ENCODE peak calls at places on chromosomes 13 and 19, in ten cellular contexts. L is fibroblast of the conjunctiva; J is HTR-8/SVneo; Q is HS-5; F is ascending aorta; Z is NCI-H526 treated with DMSO at 0.1 percent for 48 hours; W is body of pancreas; N is H4; X is activated T-helper 1 cell treated with anti-CD3 and anti-CD28 coated beads, Interleukin-2, amount 50 U/mL, for 16 hours; R is SK-MEL-5. M is an unnamed sample.

GRCh38 chr19:53333071-53333465 is 481 bp upstream of the ZNF845 start:
- DNase-seq in L (no peak), J (peak), Q (no peak), F (no peak), Z (peak), W (peak), N (peak), X (no peak), R (no peak), M (peak)

GRCh38 chr13:86731987-86732386 is 932.8 kb upstream of the SLITRK6 start:
- DNase-seq in L (no peak), J (no peak), Q (no peak), F (no peak), Z (no peak), W (no peak), N (no peak), X (no peak), R (no peak), M (no peak)

GRCh38 chr19:47272448-47273312 is 2.0 kb upstream of the INAFM1 start:
- DNase-seq in L (no peak), J (no peak), Q (no peak), F (no peak), Z (no peak), W (peak), N (no peak), X (peak), R (no peak), M (no peak)

GRCh38 chr19:555474-555808 is 11.6 kb downstream of the GZMM start:
- DNase-seq in L (no peak), J (no peak), Q (no peak), F (no peak), Z (no peak), W (no peak), N (no peak), X (no peak), R (no peak), M (no peak)

GRCh38 chr13:101115762-101116161 is 300.5 kb downstream of the NALCN start:
- DNase-seq in L (no peak), J (no peak), Q (no peak), F (no peak), Z (no peak), W (no peak), N (no peak), X (no peak), R (peak), M (no peak)

GRCh38 chr13:41317243-41317642 is 6.2 kb downstream of the NAA16 start:
- DNase-seq in L (no peak), J (no peak), Q (no peak), F (no peak), Z (no peak), W (no peak), N (no peak), X (no peak), R (no peak), M (no peak)

GRCh38 chr19:55980415-55980814 is 6.2 kb upstream of the NLRP5 start:
- DNase-seq in L (no peak), J (no peak), Q (no peak), F (no peak), Z (no peak), W (no peak), N (no peak), X (no peak), R (no peak), M (no peak)

GRCh38 chr13:43805681-43806128 is 18.9 kb upstream of the ENOX1 start:
- DNase-seq in L (no peak), J (no peak), Q (no peak), F (no peak), Z (no peak), W (no peak), N (no peak), X (no peak), R (peak), M (no peak)

GRCh38 chr13:48246097-48246496 is 13.1 kb downstream of the ITM2B start:
- DNase-seq in L (no peak), J (no peak), Q (no peak), F (no peak), Z (no peak), W (no peak), N (no peak), X (no peak), R (no peak), M (no peak)

GRCh38 chr19:45523642-45524256 is 16.5 kb downstream of the VASP start:
- DNase-seq in L (peak), J (peak), Q (peak), F (peak), Z (peak), W (peak), N (peak), X (peak), R (peak), M (peak)

GRCh38 chr19:19668230-19669012 is at the start of gene ZNF101:
- DNase-seq in L (peak), J (peak), Q (peak), F (peak), Z (peak), W (peak), N (peak), X (peak), R (peak), M (peak)

GRCh38 chr13:46995874-46996273 is 99.0 kb upstream of the HTR2A start:
- DNase-seq in L (no peak), J (no peak), Q (no peak), F (no peak), Z (no peak), W (no peak), N (no peak), X (no peak), R (no peak), M (no peak)

GRCh38 chr19:30718728-30719127 is 346.5 kb downstream of the ZNF536 start:
- DNase-seq in L (no peak), J (no peak), Q (no peak), F (no peak), Z (no peak), W (peak), N (no peak), X (no peak), R (no peak), M (peak)

GRCh38 chr13:97573011-97573410 is 139.0 kb downstream of the RAP2A start:
- DNase-seq in L (no peak), J (no peak), Q (no peak), F (no peak), Z (no peak), W (no peak), N (no peak), X (no peak), R (no peak), M (no peak)

GRCh38 chr13:46062190-46062589 is 9.6 kb upstream of the ZC3H13 start:
- DNase-seq in L (no peak), J (peak), Q (no peak), F (no peak), Z (no peak), W (no peak), N (no peak), X (no peak), R (no peak), M (no peak)

GRCh38 chr19:7211191-7211988 is 82.8 kb downstream of the INSR start:
- DNase-seq in L (no peak), J (no peak), Q (no peak), F (no peak), Z (no peak), W (peak), N (no peak), X (no peak), R (no peak), M (no peak)

GRCh38 chr13:94217370-94217769 is 262.1 kb downstream of the DCT start:
- DNase-seq in L (no peak), J (no peak), Q (no peak), F (no peak), Z (no peak), W (no peak), N (no peak), X (no peak), R (peak), M (no peak)

M was measured in H54.